ENCODE peak calls at places on chromosomes 6 and 20, in nine cellular contexts. J is neuronal stem cell; D is esophagus squamous epithelium; Q is BJ; P is GM23248; L is tibial artery; A is CD4-positive, alpha-beta T cell; C is fibroblast of lung; W is Panc1. I is an unnamed sample.

GRCh38 chr6:44704240-44705150 is 317.0 kb downstream of the CDC5L start:
- DNase-seq in J (no peak), D (no peak), Q (no peak), P (no peak), L (no peak), A (no peak), C (no peak), W (no peak), I (no peak)

GRCh38 chr6:138162104-138162946 is 586 bp downstream of the ARFGEF3 start:
- DNase-seq in J (no peak), D (no peak), Q (no peak), P (peak; percentile 43), L (no peak), A (no peak), C (peak; percentile 4), W (no peak), I (no peak)

GRCh38 chr20:5272268-5272667 is 44.5 kb downstream of the PROKR2 start:
- DNase-seq in J (no peak), D (no peak), Q (no peak), P (no peak), L (no peak), A (no peak), C (no peak), W (no peak), I (no peak)

GRCh38 chr6:15501806-15502450 is 160.9 kb downstream of the DTNBP1 start:
- DNase-seq in J (no peak), D (no peak), Q (no peak), P (peak; percentile 69), L (peak; percentile 72), A (no peak), C (peak; percentile 84), W (no peak), I (no peak)

GRCh38 chr6:144285798-144286502 is 815 bp downstream of the UTRN start:
- DNase-seq in J (no peak), D (no peak), Q (no peak), P (peak; percentile 74), L (peak; percentile 92), A (peak; percentile 27), C (peak; percentile 62), W (no peak), I (peak; percentile 73)

GRCh38 chr6:74253261-74253660 is 557.3 kb downstream of the CD109 start:
- DNase-seq in J (no peak), D (no peak), Q (no peak), P (no peak), L (no peak), A (no peak), C (no peak), W (no peak), I (no peak)

GRCh38 chr6:72132425-72132824 is 246.1 kb downstream of the RIMS1 start:
- DNase-seq in J (no peak), D (no peak), Q (no peak), P (peak; percentile 49), L (no peak), A (no peak), C (no peak), W (no peak), I (no peak)

GRCh38 chr20:57996936-57997629 is 231.4 kb downstream of the ANKRD60 start:
- DNase-seq in J (no peak), D (no peak), Q (peak; percentile 53), P (peak; percentile 94), L (no peak), A (no peak), C (peak; percentile 85), W (no peak), I (peak; percentile 14)

GRCh38 chr6:135087403-135087802 is 32.8 kb upstream of the HBS1L start:
- DNase-seq in J (no peak), D (no peak), Q (no peak), P (no peak), L (no peak), A (no peak), C (no peak), W (no peak), I (no peak)

GRCh38 chr20:11922561-11922960 is 4.9 kb downstream of the BTBD3 start:
- DNase-seq in J (no peak), D (no peak), Q (no peak), P (no peak), L (no peak), A (no peak), C (no peak), W (no peak), I (no peak)

GRCh38 chr6:148492654-148493290 is 150.1 kb downstream of the SASH1 start:
- DNase-seq in J (no peak), D (no peak), Q (no peak), P (peak; percentile 82), L (no peak), A (no peak), C (no peak), W (no peak), I (no peak)

GRCh38 chr6:144896876-144897275 is 611.7 kb downstream of the UTRN start:
- DNase-seq in J (no peak), D (no peak), Q (no peak), P (peak; percentile 10), L (no peak), A (no peak), C (no peak), W (no peak), I (no peak)

GRCh38 chr6:105993769-105994521 is 92.2 kb upstream of the PRDM1 start:
- DNase-seq in J (peak; percentile 37), D (no peak), Q (peak; percentile 12), P (peak; percentile 78), L (no peak), A (peak; percentile 26), C (peak; percentile 42), W (no peak), I (peak; percentile 60)

GRCh38 chr6:88358846-88359245 is 192.7 kb upstream of the CNR1 start:
- DNase-seq in J (no peak), D (no peak), Q (no peak), P (peak; percentile 53), L (no peak), A (no peak), C (peak; percentile 64), W (no peak), I (no peak)

GRCh38 chr20:40081653-40082052 is 607.4 kb downstream of the MAFB start:
- DNase-seq in J (no peak), D (no peak), Q (no peak), P (no peak), L (no peak), A (no peak), C (no peak), W (no peak), I (no peak)

GRCh38 chr20:3238616-3239025 is 369 bp downstream of the SLC4A11 start:
- DNase-seq in J (peak; percentile 26), D (no peak), Q (no peak), P (peak; percentile 66), L (no peak), A (peak; percentile 33), C (peak; percentile 7), W (no peak), I (peak; percentile 26)

GRCh38 chr20:3240776-3241363 is 1.9 kb upstream of the SLC4A11 start:
- DNase-seq in J (no peak), D (no peak), Q (no peak), P (no peak), L (no peak), A (no peak), C (no peak), W (no peak), I (peak; percentile 39)

GRCh38 chr20:3237958-3238615 is 903 bp downstream of the SLC4A11 start:
- DNase-seq in J (peak; percentile 32), D (no peak), Q (no peak), P (no peak), L (no peak), A (peak; percentile 5), C (no peak), W (no peak), I (no peak)

GRCh38 chr20:3239867-3240775 is 1.1 kb upstream of the SLC4A11 start:
- DNase-seq in J (no peak), D (no peak), Q (no peak), P (peak; percentile 59), L (no peak), A (no peak), C (peak; percentile 23), W (no peak), I (no peak)

DNA sequence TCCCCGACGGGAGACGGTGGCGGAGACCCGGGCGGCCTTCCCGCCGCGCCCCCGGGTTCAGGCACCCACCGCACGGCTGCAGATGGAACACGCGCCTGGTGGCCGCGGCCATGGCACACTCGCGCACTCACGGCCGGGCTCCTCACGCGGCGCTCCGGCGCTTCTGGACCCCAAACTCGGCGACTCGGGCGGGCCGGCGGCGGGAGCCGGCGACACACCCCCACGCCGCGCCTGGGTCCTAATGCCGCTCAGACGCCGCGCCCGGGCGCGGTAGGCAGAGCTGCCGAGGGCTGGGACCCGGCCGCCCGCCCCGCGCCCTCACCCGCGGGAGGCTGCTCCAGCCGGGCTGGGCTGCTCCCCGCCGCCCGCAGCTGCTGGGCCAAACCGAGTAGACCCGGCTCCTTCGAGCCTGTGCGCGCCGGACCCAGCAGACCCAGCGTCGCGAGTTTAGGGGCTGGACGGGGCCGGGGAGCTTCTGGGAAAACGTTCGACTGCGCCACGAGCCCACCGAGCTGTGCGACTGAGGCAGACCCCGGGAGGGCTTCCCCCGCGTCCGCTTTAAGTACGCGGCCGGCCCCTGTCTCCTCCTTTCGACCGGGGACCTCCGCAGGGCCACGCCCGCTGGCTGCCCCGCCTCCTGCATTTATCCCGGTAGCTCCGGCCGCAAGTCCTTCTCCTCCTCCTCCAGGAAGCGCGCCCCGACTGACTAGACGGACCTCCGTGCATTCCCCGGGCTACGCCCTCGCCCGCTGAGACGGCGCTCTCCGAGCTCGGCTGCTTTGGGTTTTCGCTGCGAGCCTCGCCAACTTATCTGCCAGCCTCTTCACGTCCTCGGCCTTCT is at the start of gene SLC4A11:
- DNase-seq in J (peak; percentile 31), D (no peak), Q (peak; percentile 23), P (peak; percentile 79), L (no peak), A (peak; percentile 15), C (peak; percentile 61), W (no peak), I (no peak)
- H3K27me3 ChIP-seq in J (peaks cover 30% of the 10 kb centered on the region), D (no peaks in the 10 kb centered on the region), Q (peaks cover 4% of the 10 kb centered on the region), P (peaks cover 8% of the 10 kb centered on the region), L (peaks cover 70% of the 10 kb centered on the region), A (peaks cover 53% of the 10 kb centered on the region), C (peaks cover 15% of the 10 kb centered on the region), W (no peaks in the 10 kb centered on the region), I (peaks cover 14% of the 10 kb centered on the region)

GRCh38 chr20:63171991-63172390 is 43.9 kb downstream of the YTHDF1 start:
- DNase-seq in J (no peak), D (no peak), Q (no peak), P (no peak), L (no peak), A (no peak), C (no peak), W (no peak), I (no peak)
- H3K27me3 ChIP-seq in J (peaks cover 11% of the 10 kb centered on the region), D (peaks cover 26% of the 10 kb centered on the region), Q (peaks cover 43% of the 10 kb centered on the region), P (peaks cover 57% of the 10 kb centered on the region), L (peaks cover 73% of the 10 kb centered on the region), A (peaks cover 57% of the 10 kb centered on the region), C (peaks cover 31% of the 10 kb centered on the region), W (peaks cover 4% of the 10 kb centered on the region), I (no peaks in the 10 kb centered on the region)

GRCh38 chr6:37149750-37150149 is 20.2 kb upstream of the PIM1 start:
- DNase-seq in J (no peak), D (no peak), Q (no peak), P (no peak), L (no peak), A (no peak), C (no peak), W (no peak), I (no peak)
- H3K27me3 ChIP-seq in J (no peaks in the 10 kb centered on the region), D (no peaks in the 10 kb centered on the region), Q (no peaks in the 10 kb centered on the region), P (no peaks in the 10 kb centered on the region), L (no peaks in the 10 kb centered on the region), A (no peaks in the 10 kb centered on the region), C (no peaks in the 10 kb centered on the region), W (no peaks in the 10 kb centered on the region), I (no peaks in the 10 kb centered on the region)

GRCh38 chr6:100461920-100462295 is 2.8 kb downstream of the SIM1 start:
- DNase-seq in J (no peak), D (no peak), Q (no peak), P (peak; percentile 51), L (no peak), A (no peak), C (no peak), W (no peak), I (no peak)
- H3K27me3 ChIP-seq in J (peaks cover 35% of the 10 kb centered on the region), D (peaks cover 34% of the 10 kb centered on the region), Q (no peaks in the 10 kb centered on the region), P (no peaks in the 10 kb centered on the region), L (peaks cover 100% of the 10 kb centered on the region), A (peaks cover 98% of the 10 kb centered on the region), C (peaks cover 85% of the 10 kb centered on the region), W (peaks cover 7% of the 10 kb centered on the region), I (no peaks in the 10 kb centered on the region)

I was measured in Peyer's patch.